ENCODE peak calls at places on chromosomes 12 and 14, in four cellular contexts. D is H54, K is esophagus squamous epithelium, H is Daoy. J is an unnamed sample.

GRCh38 chr12:104485651-104486341 is 29.0 kb downstream of the CHST11 start:
- DNase-seq in D (no peak), K (no peak), H (no peak), J (no peak)

GRCh38 chr12:41407240-41407799 is 219.2 kb downstream of the PDZRN4 start:
- DNase-seq in D (no peak), K (no peak), H (no peak), J (no peak)

GRCh38 chr14:65961004-65961403 is 525.2 kb upstream of the CCDC196 start:
- DNase-seq in D (peak), K (no peak), H (peak), J (no peak)

GRCh38 chr14:49589387-49589786 is 3.2 kb upstream of the RPS29 start:
- DNase-seq in D (no peak), K (no peak), H (no peak), J (no peak)

GRCh38 chr12:90292183-90292582 is 583.5 kb upstream of the ATP2B1 start:
- DNase-seq in D (no peak), K (no peak), H (no peak), J (no peak)

GRCh38 chr12:31004666-31005065 is 69.0 kb upstream of the DDX11 start:
- DNase-seq in D (no peak), K (no peak), H (no peak), J (no peak)

GRCh38 chr12:57940915-57941164 is 527 bp upstream of the ATP23 start:
- DNase-seq in D (no peak), K (no peak), H (no peak), J (no peak)

GRCh38 chr12:26090853-26091510 is 33.9 kb downstream of the BHLHE41 start:
- DNase-seq in D (peak), K (no peak), H (peak), J (no peak)

GRCh38 chr12:65496617-65497016 is 218.1 kb downstream of the MSRB3 start:
- DNase-seq in D (no peak), K (no peak), H (no peak), J (no peak)

GRCh38 chr14:92586001-92586947 is 72.7 kb downstream of the RIN3 start:
- DNase-seq in D (peak), K (no peak), H (peak), J (no peak)

GRCh38 chr12:16300222-16300621 is 22.7 kb upstream of the SLC15A5 start:
- DNase-seq in D (no peak), K (no peak), H (no peak), J (no peak)

GRCh38 chr14:67763158-67763822 is 53.1 kb downstream of the ZFYVE26 start:
- DNase-seq in D (no peak), K (no peak), H (no peak), J (no peak)

GRCh38 chr12:16323010-16323409 is 24.4 kb upstream of the MGST1 start:
- DNase-seq in D (no peak), K (no peak), H (peak), J (no peak)

GRCh38 chr14:94111276-94112095 is 950 bp downstream of the IFI27 start:
- DNase-seq in D (no peak), K (no peak), H (no peak), J (peak)

GRCh38 chr12:89156862-89157262 is 195.4 kb downstream of the DUSP6 start:
- DNase-seq in D (no peak), K (no peak), H (peak), J (no peak)

J was measured in ascending aorta.